ENCODE peak calls at places on chromosomes 16 and 17, in ten cellular contexts. O is colonic mucosa; J is PC-3; M is choroid plexus epithelial cell; N is stimulated activated CD4-positive, alpha-beta T cell treated with anti-CD3 and anti-CD28 coated beads, TNF-alpha, amount 100 ng/mL, for 48 hours; Y is immature natural killer cell; T is activated CD4-positive, alpha-beta T cell treated with anti-CD3 and anti-CD28 coated beads, Interleukin-2, amount 50 U/mL, for 1 hour; A is stomach; K is CD4-positive, alpha-beta T cell; L is posterior vena cava. U is an unnamed sample.

GRCh38 chr17:193841-194806 is 12.7 kb upstream of the DOC2B start:
- DNase-seq in O (no peak), J (no peak), M (no peak), N (no peak), Y (no peak), T (no peak), A (no peak), K (no peak), L (peak; percentile 76), U (no peak)

GRCh38 chr17:29154516-29155234 is 25.5 kb downstream of the MYO18A start:
- DNase-seq in O (peak; percentile 38), J (no peak), M (no peak), N (no peak), Y (no peak), T (no peak), A (peak; percentile 49), K (no peak), L (no peak), U (peak; percentile 35)

GRCh38 chr17:77935121-77935571 is 23.4 kb upstream of the TNRC6C start:
- DNase-seq in O (no peak), J (no peak), M (no peak), N (no peak), Y (no peak), T (no peak), A (no peak), K (no peak), L (no peak), U (no peak)

GRCh38 chr16:68445458-68445857 is 2.9 kb downstream of the SMPD3 start:
- DNase-seq in O (peak; percentile 81), J (peak; percentile 68), M (peak; percentile 63), N (peak; percentile 27), Y (no peak), T (no peak), A (peak; percentile 70), K (no peak), L (no peak), U (peak; percentile 88)

GRCh38 chr16:86072328-86073102 is 173.6 kb downstream of the IRF8 start:
- DNase-seq in O (peak; percentile 64), J (peak; percentile 59), M (peak; percentile 89), N (no peak), Y (no peak), T (peak; percentile 14), A (peak; percentile 61), K (no peak), L (peak; percentile 88), U (peak; percentile 63)

GRCh38 chr17:28187931-28188330 is 131.1 kb upstream of the TMEM97 start:
- DNase-seq in O (no peak), J (no peak), M (no peak), N (no peak), Y (no peak), T (no peak), A (no peak), K (no peak), L (no peak), U (no peak)

GRCh38 chr17:47305302-47305923 is 18.3 kb upstream of the EFCAB13 start:
- DNase-seq in O (no peak), J (peak; percentile 100), M (peak; percentile 95), N (no peak), Y (no peak), T (no peak), A (no peak), K (no peak), L (no peak), U (no peak)

GRCh38 chr17:28324272-28324745 is 5.3 kb downstream of the TMEM97 start:
- DNase-seq in O (no peak), J (no peak), M (no peak), N (no peak), Y (no peak), T (no peak), A (peak; percentile 61), K (no peak), L (no peak), U (no peak)

GRCh38 chr17:38464251-38464722 is 36.0 kb downstream of the ARHGAP23 start:
- DNase-seq in O (no peak), J (no peak), M (no peak), N (no peak), Y (no peak), T (no peak), A (peak; percentile 50), K (no peak), L (no peak), U (no peak)

GRCh38 chr17:56011406-56012131 is 141.7 kb upstream of the ANKFN1 start:
- DNase-seq in O (no peak), J (no peak), M (no peak), N (no peak), Y (no peak), T (no peak), A (no peak), K (no peak), L (no peak), U (no peak)

GRCh38 chr17:5871666-5872065 is 198.5 kb upstream of the WSCD1 start:
- DNase-seq in O (no peak), J (no peak), M (no peak), N (no peak), Y (no peak), T (no peak), A (no peak), K (no peak), L (no peak), U (no peak)

GRCh38 chr16:54034684-54035083 is 251.9 kb downstream of the IRX3 start:
- DNase-seq in O (no peak), J (no peak), M (no peak), N (no peak), Y (no peak), T (no peak), A (no peak), K (no peak), L (no peak), U (no peak)

GRCh38 chr17:65182233-65182632 is 45.1 kb downstream of the RGS9 start:
- DNase-seq in O (no peak), J (no peak), M (no peak), N (no peak), Y (peak; percentile 55), T (no peak), A (no peak), K (no peak), L (no peak), U (no peak)

GRCh38 chr17:81512984-81513668 is 527 bp upstream of the ACTG1 start:
- DNase-seq in O (peak; percentile 75), J (peak; percentile 66), M (peak; percentile 66), N (peak; percentile 63), Y (peak; percentile 65), T (peak; percentile 46), A (peak; percentile 70), K (no peak), L (peak; percentile 90), U (peak; percentile 90)

GRCh38 chr16:49278567-49278827 is 3.1 kb downstream of the CBLN1 start:
- DNase-seq in O (no peak), J (no peak), M (no peak), N (no peak), Y (no peak), T (no peak), A (no peak), K (no peak), L (no peak), U (no peak)

GRCh38 chr17:70208825-70209555 is 39.7 kb downstream of the KCNJ2 start:
- DNase-seq in O (no peak), J (no peak), M (no peak), N (no peak), Y (no peak), T (no peak), A (no peak), K (no peak), L (no peak), U (no peak)

GRCh38 chr16:88651276-88651988 is 579 bp upstream of the CYBA start:
- DNase-seq in O (peak; percentile 70), J (no peak), M (peak; percentile 45), N (peak; percentile 76), Y (peak; percentile 86), T (peak; percentile 46), A (peak; percentile 63), K (no peak), L (peak; percentile 88), U (peak; percentile 90)

GRCh38 chr16:12203780-12204351 is 227.3 kb downstream of the SNX29 start:
- DNase-seq in O (no peak), J (no peak), M (no peak), N (no peak), Y (no peak), T (no peak), A (no peak), K (no peak), L (no peak), U (no peak)

GRCh38 chr17:57360266-57360665 is 103.9 kb downstream of the MSI2 start:
- DNase-seq in O (no peak), J (no peak), M (no peak), N (no peak), Y (no peak), T (no peak), A (no peak), K (no peak), L (no peak), U (no peak)

GRCh38 chr16:50718061-50718760 is 23.7 kb upstream of the CYLD start:
- DNase-seq in O (no peak), J (no peak), M (peak; percentile 53), N (no peak), Y (no peak), T (no peak), A (no peak), K (no peak), L (no peak), U (no peak)

GRCh38 chr16:27314161-27314723 is 468 bp downstream of the IL4R start:
- DNase-seq in O (peak; percentile 65), J (peak; percentile 78), M (peak; percentile 96), N (peak; percentile 75), Y (peak; percentile 65), T (peak; percentile 56), A (peak; percentile 57), K (no peak), L (peak; percentile 93), U (peak; percentile 26)

U was measured in DMS53.